ENCODE peak calls at places on chromosomes 1 and 21, in nine cellular contexts. N, Z, F, C, V, M, E, K and L are unnamed samples.

GRCh38 chr1:156053770-156054499 is at the start of gene UBQLN4:
- DNase-seq in N (peak; percentile 94), Z (peak; percentile 87), F (peak; percentile 81), C (peak; percentile 95), V (peak; percentile 90), M (peak; percentile 64), E (peak; percentile 94), K (no peak), L (peak; percentile 85)

GRCh38 chr1:201020647-201021332 is 2.7 kb downstream of the KIF21B start:
- DNase-seq in N (no peak), Z (no peak), F (peak; percentile 29), C (no peak), V (no peak), M (no peak), E (no peak), K (no peak), L (no peak)

GRCh38 chr1:108704501-108704900 is 8.2 kb upstream of the FNDC7 start:
- DNase-seq in N (no peak), Z (peak; percentile 80), F (no peak), C (no peak), V (no peak), M (no peak), E (peak; percentile 55), K (peak; percentile 80), L (no peak)

GRCh38 chr1:77543822-77544448 is 138.5 kb downstream of the ZZZ3 start:
- DNase-seq in N (no peak), Z (no peak), F (no peak), C (no peak), V (no peak), M (no peak), E (no peak), K (peak; percentile 30), L (no peak)

GRCh38 chr1:37602750-37603694 is 7.3 kb upstream of the GNL2 start:
- DNase-seq in N (no peak), Z (peak; percentile 29), F (peak; percentile 50), C (no peak), V (no peak), M (no peak), E (peak; percentile 36), K (peak; percentile 29), L (no peak)

GRCh38 chr1:21290546-21290944 is 282 bp upstream of the ECE1 start:
- DNase-seq in N (no peak), Z (no peak), F (no peak), C (no peak), V (no peak), M (no peak), E (no peak), K (no peak), L (no peak)

GRCh38 chr21:41651396-41651795 is 115.5 kb downstream of the RIPK4 start:
- DNase-seq in N (peak; percentile 67), Z (no peak), F (no peak), C (no peak), V (no peak), M (no peak), E (no peak), K (no peak), L (no peak)

GRCh38 chr1:171655215-171656116 is 3.0 kb upstream of the MYOC start:
- DNase-seq in N (peak; percentile 83), Z (peak; percentile 66), F (peak; percentile 41), C (no peak), V (peak; percentile 89), M (peak; percentile 50), E (peak; percentile 68), K (no peak), L (no peak)

GRCh38 chr1:193060938-193061337 is 1.5 kb downstream of the RO60 start:
- DNase-seq in N (no peak), Z (peak; percentile 22), F (peak; percentile 7), C (no peak), V (no peak), M (no peak), E (peak; percentile 22), K (no peak), L (no peak)

GRCh38 chr1:3019007-3019515 is 2.2 kb upstream of the ACTRT2 start:
- DNase-seq in N (peak; percentile 48), Z (no peak), F (no peak), C (no peak), V (no peak), M (no peak), E (no peak), K (no peak), L (peak; percentile 42)

GRCh38 chr1:68175621-68176398 is 56.5 kb downstream of the WLS start:
- DNase-seq in N (no peak), Z (peak; percentile 55), F (peak; percentile 81), C (no peak), V (no peak), M (no peak), E (no peak), K (peak; percentile 5), L (no peak)

GRCh38 chr1:28735961-28736449 is 735 bp upstream of the YTHDF2 start:
- DNase-seq in N (no peak), Z (no peak), F (no peak), C (no peak), V (no peak), M (no peak), E (no peak), K (no peak), L (no peak)

GRCh38 chr1:159008744-159009188 is 941 bp upstream of the IFI16 start:
- DNase-seq in N (no peak), Z (peak; percentile 34), F (no peak), C (no peak), V (no peak), M (no peak), E (no peak), K (no peak), L (no peak)

GRCh38 chr1:200081151-200081981 is 53.9 kb downstream of the NR5A2 start:
- DNase-seq in N (no peak), Z (no peak), F (no peak), C (no peak), V (no peak), M (no peak), E (no peak), K (no peak), L (no peak)

GRCh38 chr1:37822942-37823865 is 15.2 kb upstream of the YRDC start:
- DNase-seq in N (no peak), Z (no peak), F (no peak), C (no peak), V (no peak), M (no peak), E (no peak), K (no peak), L (no peak)

GRCh38 chr1:57162607-57163235 is 196.9 kb upstream of the C8B start:
- DNase-seq in N (no peak), Z (no peak), F (no peak), C (no peak), V (no peak), M (no peak), E (no peak), K (no peak), L (no peak)

GRCh38 chr1:245583575-245584330 is 429.0 kb downstream of the KIF26B start:
- DNase-seq in N (no peak), Z (peak; percentile 12), F (no peak), C (no peak), V (peak; percentile 35), M (no peak), E (no peak), K (peak; percentile 29), L (no peak)

GRCh38 chr1:221698579-221699349 is 43.1 kb downstream of the DUSP10 start:
- DNase-seq in N (no peak), Z (no peak), F (no peak), C (no peak), V (no peak), M (no peak), E (no peak), K (no peak), L (no peak)

GRCh38 chr1:185008746-185009360 is 34.5 kb upstream of the NIBAN1 start:
- DNase-seq in N (no peak), Z (no peak), F (no peak), C (no peak), V (no peak), M (no peak), E (no peak), K (no peak), L (no peak)

GRCh38 chr1:228304225-228304624 is 96.4 kb downstream of the OBSCN start:
- DNase-seq in N (peak; percentile 53), Z (no peak), F (no peak), C (no peak), V (no peak), M (no peak), E (no peak), K (no peak), L (peak; percentile 8)

GRCh38 chr1:33712176-33712575 is 151.7 kb upstream of the HMGB4 start:
- DNase-seq in N (no peak), Z (no peak), F (no peak), C (peak; percentile 63), V (no peak), M (no peak), E (no peak), K (no peak), L (no peak)

GRCh38 chr1:11681071-11681771 is at the start of gene MAD2L2:
- DNase-seq in N (peak; percentile 92), Z (peak; percentile 71), F (peak; percentile 66), C (peak; percentile 95), V (peak; percentile 85), M (peak; percentile 72), E (peak; percentile 98), K (peak; percentile 45), L (peak; percentile 80)

GRCh38 chr1:235946570-235946981 is 79.9 kb upstream of the LYST start:
- DNase-seq in N (no peak), Z (peak; percentile 86), F (no peak), C (peak; percentile 63), V (no peak), M (no peak), E (peak; percentile 29), K (no peak), L (no peak)

GRCh38 chr1:121546830-121547680 is 362.3 kb downstream of the SRGAP2C start:
- DNase-seq in N (no peak), Z (no peak), F (no peak), C (no peak), V (no peak), M (no peak), E (no peak), K (no peak), L (no peak)

GRCh38 chr1:200738348-200738732 is 353 bp upstream of the CAMSAP2 start:
- DNase-seq in N (no peak), Z (no peak), F (no peak), C (no peak), V (no peak), M (no peak), E (no peak), K (no peak), L (no peak)

GRCh38 chr1:156717411-156717810 is 10.9 kb upstream of the METTL25B start:
- DNase-seq in N (no peak), Z (no peak), F (no peak), C (no peak), V (no peak), M (no peak), E (no peak), K (no peak), L (no peak)

GRCh38 chr1:65825736-65826135 is 33.0 kb downstream of the PDE4B start:
- DNase-seq in N (no peak), Z (peak; percentile 85), F (no peak), C (no peak), V (no peak), M (no peak), E (no peak), K (no peak), L (no peak)